ENCODE peak calls at places on chromosome 18, in six cellular contexts. V, Q, P, I, T and Y are unnamed samples.

GRCh38 chr18:36769611-36770314 is 59.0 kb downstream of the TPGS2 start:
- DNase-seq in V (no peak), T (no peak), I (no peak), P (no peak), Q (no peak), Y (no peak)

GRCh38 chr18:34709631-34710429 is at the start of gene DTNA:
- DNase-seq in I (peak), T (no peak), Q (no peak), V (no peak), P (no peak), Y (no peak)

GRCh38 chr18:7333163-7333562 is 102.3 kb downstream of the LRRC30 start:
- DNase-seq in P (no peak), T (no peak), V (no peak), I (no peak), Q (no peak), Y (no peak)

GRCh38 chr18:37578886-37579513 is 13.4 kb upstream of the CELF4 start:
- DNase-seq in P (no peak), V (no peak), Q (peak), T (no peak), I (peak), Y (no peak)

GRCh38 chr18:54983041-54983686 is 23.9 kb upstream of the CCDC68 start:
- DNase-seq in P (no peak), T (peak), I (no peak), Q (peak), V (no peak), Y (no peak)

GRCh38 chr18:9434240-9434701 is 41.0 kb upstream of the RALBP1 start:
- DNase-seq in P (no peak), V (no peak), I (no peak), Q (no peak), T (no peak), Y (no peak)

GRCh38 chr18:48928787-48929186 is 22.0 kb downstream of the SMAD7 start:
- DNase-seq in T (peak), P (peak), I (peak), Q (peak), V (no peak), Y (peak)

GRCh38 chr18:32488078-32488477 is 17.4 kb upstream of the GAREM1 start:
- DNase-seq in V (no peak), T (no peak), Q (no peak), P (no peak), I (no peak), Y (no peak)

GRCh38 chr18:76985951-76986236 is 146.7 kb downstream of the MBP start:
- DNase-seq in Q (no peak), V (no peak), P (no peak), T (no peak), I (no peak), Y (no peak)

GRCh38 chr18:31942999-31943894 is at the start of gene TRAPPC8:
- DNase-seq in V (peak), I (peak), T (peak), Q (peak), P (peak), Y (peak)

GRCh38 chr18:35467624-35468016 is 30.1 kb downstream of the INO80C start:
- DNase-seq in Q (no peak), T (no peak), P (no peak), I (no peak), V (no peak), Y (no peak)

GRCh38 chr18:46868171-46868921 is 49.0 kb downstream of the PIAS2 start:
- DNase-seq in I (no peak), V (no peak), T (no peak), Q (no peak), P (no peak), Y (no peak)

GRCh38 chr18:77008576-77009315 is 123.8 kb downstream of the MBP start:
- DNase-seq in I (no peak), T (no peak), P (no peak), V (no peak), Q (no peak), Y (no peak)

GRCh38 chr18:8800041-8800441 is 94.7 kb downstream of the MTCL1 start:
- DNase-seq in V (peak), Q (peak), P (no peak), I (no peak), T (no peak), Y (peak)

GRCh38 chr18:73901589-73901988 is 246.0 kb downstream of the FBXO15 start:
- DNase-seq in T (no peak), V (no peak), I (no peak), P (no peak), Q (no peak), Y (no peak)

GRCh38 chr18:48124857-48125626 is 194.6 kb upstream of the SMAD2 start:
- DNase-seq in Q (no peak), V (no peak), I (no peak), T (no peak), P (no peak), Y (no peak)

GRCh38 chr18:10579079-10579867 is 53.4 kb downstream of the NAPG start:
- DNase-seq in V (no peak), Q (no peak), P (no peak), I (no peak), T (no peak), Y (no peak)

GRCh38 chr18:31280502-31280901 is 37.5 kb upstream of the DSG1 start:
- DNase-seq in Q (no peak), I (no peak), V (no peak), P (no peak), T (no peak), Y (no peak)

GRCh38 chr18:58649966-58650816 is 21.1 kb upstream of the MALT1 start:
- DNase-seq in Q (no peak), I (no peak), P (no peak), V (no peak), T (no peak), Y (no peak)

GRCh38 chr18:22168360-22168921 is 948 bp upstream of the GATA6 start:
- DNase-seq in T (no peak), I (no peak), V (no peak), P (no peak), Q (no peak), Y (no peak)

GRCh38 chr18:67518566-67518965 is 2.0 kb upstream of the DSEL start:
- DNase-seq in V (no peak), Q (no peak), P (no peak), I (no peak), T (no peak), Y (no peak)

GRCh38 chr18:475202-475624 is 25.3 kb downstream of the COLEC12 start:
- DNase-seq in V (peak), Q (peak), P (no peak), I (no peak), T (no peak), Y (no peak)

GRCh38 chr18:47191956-47192355 is 15.8 kb upstream of the IER3IP1 start:
- DNase-seq in Q (no peak), P (no peak), I (no peak), T (no peak), V (no peak), Y (no peak)

GRCh38 chr18:35415511-35416427 is 38.6 kb upstream of the ZNF396 start:
- DNase-seq in Q (peak), I (no peak), T (no peak), P (no peak), V (no peak), Y (no peak)

GRCh38 chr18:2478662-2479061 is 92.6 kb downstream of the METTL4 start:
- DNase-seq in I (no peak), V (no peak), P (no peak), T (no peak), Q (no peak), Y (no peak)

GRCh38 chr18:76234559-76234958 is 260.5 kb downstream of the ZNF516 start:
- DNase-seq in T (no peak), V (no peak), P (no peak), Q (peak), I (no peak), Y (no peak)

GRCh38 chr18:11963991-11964484 is 17.3 kb upstream of the IMPA2 start:
- DNase-seq in I (no peak), V (no peak), Q (no peak), P (no peak), T (no peak), Y (no peak)